ENCODE peak calls at places on chromosomes 1 and 21, in ten cellular contexts. One of them, this sample, is unnamed.

GRCh38 chr1:183374825-183375224 is 43.4 kb downstream of the NMNAT2 start:
- DNase-seq in breast epithelium: no peak
- DNase-seq in thoracic aorta: no peak
- DNase-seq in BJ: no peak
- DNase-seq in tibial nerve: no peak
- DNase-seq in lower leg skin: no peak
- DNase-seq in CD8-positive, alpha-beta T cell: no peak
- DNase-seq in IMR-90: no peak
- DNase-seq in AG04450: no peak
- DNase-seq in heart left ventricle: no peak
- DNase-seq in this sample: no peak

GRCh38 chr1:202154766-202155477 is 5.5 kb downstream of the PTPN7 start:
- DNase-seq in breast epithelium: no peak
- DNase-seq in thoracic aorta: no peak
- DNase-seq in BJ: no peak
- DNase-seq in tibial nerve: no peak
- DNase-seq in lower leg skin: no peak
- DNase-seq in CD8-positive, alpha-beta T cell: no peak
- DNase-seq in IMR-90: peak
- DNase-seq in AG04450: peak
- DNase-seq in heart left ventricle: no peak
- DNase-seq in this sample: peak

GRCh38 chr1:248807067-248807737 is 18.5 kb downstream of the SH3BP5L start:
- DNase-seq in breast epithelium: no peak
- DNase-seq in thoracic aorta: no peak
- DNase-seq in BJ: no peak
- DNase-seq in tibial nerve: no peak
- DNase-seq in lower leg skin: peak
- DNase-seq in CD8-positive, alpha-beta T cell: peak
- DNase-seq in IMR-90: peak
- DNase-seq in AG04450: no peak
- DNase-seq in heart left ventricle: peak
- DNase-seq in this sample: no peak

GRCh38 chr1:153546371-153546770 is 765 bp upstream of the S100A4 start:
- DNase-seq in breast epithelium: no peak
- DNase-seq in thoracic aorta: no peak
- DNase-seq in BJ: no peak
- DNase-seq in tibial nerve: no peak
- DNase-seq in lower leg skin: peak
- DNase-seq in CD8-positive, alpha-beta T cell: no peak
- DNase-seq in IMR-90: no peak
- DNase-seq in AG04450: no peak
- DNase-seq in heart left ventricle: no peak
- DNase-seq in this sample: no peak

GRCh38 chr1:197696372-197696771 is 78.9 kb downstream of the DENND1B start:
- DNase-seq in breast epithelium: no peak
- DNase-seq in thoracic aorta: no peak
- DNase-seq in BJ: no peak
- DNase-seq in tibial nerve: no peak
- DNase-seq in lower leg skin: no peak
- DNase-seq in CD8-positive, alpha-beta T cell: no peak
- DNase-seq in IMR-90: peak
- DNase-seq in AG04450: no peak
- DNase-seq in heart left ventricle: no peak
- DNase-seq in this sample: no peak

GRCh38 chr1:85628791-85629531 is 48.4 kb downstream of the CCN1 start:
- DNase-seq in breast epithelium: peak
- DNase-seq in thoracic aorta: no peak
- DNase-seq in BJ: no peak
- DNase-seq in tibial nerve: no peak
- DNase-seq in lower leg skin: no peak
- DNase-seq in CD8-positive, alpha-beta T cell: no peak
- DNase-seq in IMR-90: peak
- DNase-seq in AG04450: peak
- DNase-seq in heart left ventricle: peak
- DNase-seq in this sample: peak

GRCh38 chr21:45358261-45358670 is 46.7 kb upstream of the COL18A1 start:
- DNase-seq in breast epithelium: no peak
- DNase-seq in thoracic aorta: no peak
- DNase-seq in BJ: no peak
- DNase-seq in tibial nerve: no peak
- DNase-seq in lower leg skin: no peak
- DNase-seq in CD8-positive, alpha-beta T cell: no peak
- DNase-seq in IMR-90: no peak
- DNase-seq in AG04450: no peak
- DNase-seq in heart left ventricle: no peak
- DNase-seq in this sample: no peak

GRCh38 chr1:161073474-161074121 is 3.9 kb upstream of the ARHGAP30 start:
- DNase-seq in breast epithelium: peak
- DNase-seq in thoracic aorta: no peak
- DNase-seq in BJ: no peak
- DNase-seq in tibial nerve: no peak
- DNase-seq in lower leg skin: peak
- DNase-seq in CD8-positive, alpha-beta T cell: no peak
- DNase-seq in IMR-90: no peak
- DNase-seq in AG04450: no peak
- DNase-seq in heart left ventricle: no peak
- DNase-seq in this sample: no peak

GRCh38 chr21:37208056-37208705 is 59.0 kb downstream of the VPS26C start:
- DNase-seq in breast epithelium: peak
- DNase-seq in thoracic aorta: peak
- DNase-seq in BJ: no peak
- DNase-seq in tibial nerve: peak
- DNase-seq in lower leg skin: peak
- DNase-seq in CD8-positive, alpha-beta T cell: no peak
- DNase-seq in IMR-90: no peak
- DNase-seq in AG04450: no peak
- DNase-seq in heart left ventricle: peak
- DNase-seq in this sample: no peak

GRCh38 chr1:161733526-161733925 is 12.2 kb downstream of the FCRLB start:
- DNase-seq in breast epithelium: no peak
- DNase-seq in thoracic aorta: no peak
- DNase-seq in BJ: peak
- DNase-seq in tibial nerve: no peak
- DNase-seq in lower leg skin: no peak
- DNase-seq in CD8-positive, alpha-beta T cell: no peak
- DNase-seq in IMR-90: peak
- DNase-seq in AG04450: peak
- DNase-seq in heart left ventricle: no peak
- DNase-seq in this sample: no peak

GRCh38 chr1:150160964-150161626 is 11.4 kb downstream of the PLEKHO1 start:
- DNase-seq in breast epithelium: no peak
- DNase-seq in thoracic aorta: no peak
- DNase-seq in BJ: no peak
- DNase-seq in tibial nerve: no peak
- DNase-seq in lower leg skin: no peak
- DNase-seq in CD8-positive, alpha-beta T cell: no peak
- DNase-seq in IMR-90: peak
- DNase-seq in AG04450: no peak
- DNase-seq in heart left ventricle: no peak
- DNase-seq in this sample: no peak
- H3K4me3 ChIP-seq in breast epithelium: no peak
- H3K4me3 ChIP-seq in thoracic aorta: no peak
- H3K4me3 ChIP-seq in BJ: no peak
- H3K4me3 ChIP-seq in tibial nerve: no peak
- H3K4me3 ChIP-seq in lower leg skin: no peak
- H3K4me3 ChIP-seq in CD8-positive, alpha-beta T cell: no peak
- H3K4me3 ChIP-seq in IMR-90: no peak
- H3K4me3 ChIP-seq in AG04450: no peak
- H3K4me3 ChIP-seq in heart left ventricle: no peak
- H3K4me3 ChIP-seq in this sample: no peak

GRCh38 chr1:23331713-23332112 is 12.4 kb downstream of the HNRNPR start:
- DNase-seq in breast epithelium: no peak
- DNase-seq in thoracic aorta: no peak
- DNase-seq in BJ: no peak
- DNase-seq in tibial nerve: no peak
- DNase-seq in lower leg skin: no peak
- DNase-seq in CD8-positive, alpha-beta T cell: no peak
- DNase-seq in IMR-90: no peak
- DNase-seq in AG04450: no peak
- DNase-seq in heart left ventricle: no peak
- DNase-seq in this sample: no peak

GRCh38 chr1:23325393-23325792 is 18.7 kb downstream of the HNRNPR start:
- DNase-seq in breast epithelium: no peak
- DNase-seq in thoracic aorta: no peak
- DNase-seq in BJ: no peak
- DNase-seq in tibial nerve: no peak
- DNase-seq in lower leg skin: no peak
- DNase-seq in CD8-positive, alpha-beta T cell: no peak
- DNase-seq in IMR-90: no peak
- DNase-seq in AG04450: no peak
- DNase-seq in heart left ventricle: no peak
- DNase-seq in this sample: no peak

GRCh38 chr1:23330846-23331245 is 13.2 kb downstream of the HNRNPR start:
- DNase-seq in breast epithelium: no peak
- DNase-seq in thoracic aorta: no peak
- DNase-seq in BJ: no peak
- DNase-seq in tibial nerve: no peak
- DNase-seq in lower leg skin: no peak
- DNase-seq in CD8-positive, alpha-beta T cell: no peak
- DNase-seq in IMR-90: no peak
- DNase-seq in AG04450: no peak
- DNase-seq in heart left ventricle: no peak
- DNase-seq in this sample: no peak
- TF ChIP-seq CTCF in breast epithelium: no peak
- TF ChIP-seq CTCF in thoracic aorta: no peak
- TF ChIP-seq CTCF in BJ: no peak
- TF ChIP-seq CTCF in tibial nerve: no peak
- TF ChIP-seq CTCF in lower leg skin: no peak
- TF ChIP-seq CTCF in CD8-positive, alpha-beta T cell: no peak
- TF ChIP-seq CTCF in IMR-90: no peak
- TF ChIP-seq CTCF in AG04450: no peak
- TF ChIP-seq CTCF in heart left ventricle: no peak
- TF ChIP-seq CTCF in this sample: no peak

GRCh38 chr1:221779771-221780170 is 37.9 kb upstream of the DUSP10 start:
- DNase-seq in breast epithelium: no peak
- DNase-seq in thoracic aorta: no peak
- DNase-seq in BJ: no peak
- DNase-seq in tibial nerve: no peak
- DNase-seq in lower leg skin: no peak
- DNase-seq in CD8-positive, alpha-beta T cell: no peak
- DNase-seq in IMR-90: no peak
- DNase-seq in AG04450: no peak
- DNase-seq in heart left ventricle: no peak
- DNase-seq in this sample: no peak

GRCh38 chr1:221777434-221778072 is 35.7 kb upstream of the DUSP10 start:
- DNase-seq in breast epithelium: no peak
- DNase-seq in thoracic aorta: no peak
- DNase-seq in BJ: no peak
- DNase-seq in tibial nerve: no peak
- DNase-seq in lower leg skin: no peak
- DNase-seq in CD8-positive, alpha-beta T cell: no peak
- DNase-seq in IMR-90: no peak
- DNase-seq in AG04450: no peak
- DNase-seq in heart left ventricle: no peak
- DNase-seq in this sample: no peak

GRCh38 chr1:221778535-221779142 is 36.8 kb upstream of the DUSP10 start:
- DNase-seq in breast epithelium: no peak
- DNase-seq in thoracic aorta: no peak
- DNase-seq in BJ: no peak
- DNase-seq in tibial nerve: no peak
- DNase-seq in lower leg skin: no peak
- DNase-seq in CD8-positive, alpha-beta T cell: peak
- DNase-seq in IMR-90: no peak
- DNase-seq in AG04450: no peak
- DNase-seq in heart left ventricle: no peak
- DNase-seq in this sample: no peak

GRCh38 chr1:221776495-221777413 is 34.9 kb upstream of the DUSP10 start:
- DNase-seq in breast epithelium: no peak
- DNase-seq in thoracic aorta: no peak
- DNase-seq in BJ: no peak
- DNase-seq in tibial nerve: no peak
- DNase-seq in lower leg skin: no peak
- DNase-seq in CD8-positive, alpha-beta T cell: no peak
- DNase-seq in IMR-90: no peak
- DNase-seq in AG04450: no peak
- DNase-seq in heart left ventricle: no peak
- DNase-seq in this sample: no peak

DNA sequence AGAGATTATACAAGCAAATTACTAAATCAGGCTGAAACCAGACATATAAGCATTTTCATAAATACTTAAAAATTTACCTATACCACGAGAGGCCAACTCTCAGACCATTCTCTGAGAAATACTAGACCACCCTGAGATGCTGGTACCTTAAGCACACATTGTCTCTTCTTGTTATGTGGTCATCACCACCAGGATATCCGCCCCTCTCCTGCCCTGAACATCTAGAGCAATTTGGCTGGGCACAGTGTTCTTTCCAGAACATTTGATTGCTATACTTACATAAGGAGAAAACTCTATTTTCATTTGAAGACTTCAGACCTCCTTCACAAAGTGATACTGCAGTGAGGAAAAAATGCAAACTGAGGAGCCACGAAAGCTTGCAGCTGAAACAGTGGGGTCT is 36.2 kb upstream of the DUSP10 start:
- DNase-seq in breast epithelium: no peak
- DNase-seq in thoracic aorta: no peak
- DNase-seq in BJ: no peak
- DNase-seq in tibial nerve: no peak
- DNase-seq in lower leg skin: no peak
- DNase-seq in CD8-positive, alpha-beta T cell: no peak
- DNase-seq in IMR-90: no peak
- DNase-seq in AG04450: no peak
- DNase-seq in heart left ventricle: no peak
- DNase-seq in this sample: no peak
- H3K4me3 ChIP-seq in breast epithelium: no peak
- H3K4me3 ChIP-seq in thoracic aorta: no peak
- H3K4me3 ChIP-seq in BJ: no peak
- H3K4me3 ChIP-seq in tibial nerve: no peak
- H3K4me3 ChIP-seq in lower leg skin: no peak
- H3K4me3 ChIP-seq in CD8-positive, alpha-beta T cell: peak
- H3K4me3 ChIP-seq in IMR-90: no peak
- H3K4me3 ChIP-seq in AG04450: no peak
- H3K4me3 ChIP-seq in heart left ventricle: no peak
- H3K4me3 ChIP-seq in this sample: no peak

DNA sequence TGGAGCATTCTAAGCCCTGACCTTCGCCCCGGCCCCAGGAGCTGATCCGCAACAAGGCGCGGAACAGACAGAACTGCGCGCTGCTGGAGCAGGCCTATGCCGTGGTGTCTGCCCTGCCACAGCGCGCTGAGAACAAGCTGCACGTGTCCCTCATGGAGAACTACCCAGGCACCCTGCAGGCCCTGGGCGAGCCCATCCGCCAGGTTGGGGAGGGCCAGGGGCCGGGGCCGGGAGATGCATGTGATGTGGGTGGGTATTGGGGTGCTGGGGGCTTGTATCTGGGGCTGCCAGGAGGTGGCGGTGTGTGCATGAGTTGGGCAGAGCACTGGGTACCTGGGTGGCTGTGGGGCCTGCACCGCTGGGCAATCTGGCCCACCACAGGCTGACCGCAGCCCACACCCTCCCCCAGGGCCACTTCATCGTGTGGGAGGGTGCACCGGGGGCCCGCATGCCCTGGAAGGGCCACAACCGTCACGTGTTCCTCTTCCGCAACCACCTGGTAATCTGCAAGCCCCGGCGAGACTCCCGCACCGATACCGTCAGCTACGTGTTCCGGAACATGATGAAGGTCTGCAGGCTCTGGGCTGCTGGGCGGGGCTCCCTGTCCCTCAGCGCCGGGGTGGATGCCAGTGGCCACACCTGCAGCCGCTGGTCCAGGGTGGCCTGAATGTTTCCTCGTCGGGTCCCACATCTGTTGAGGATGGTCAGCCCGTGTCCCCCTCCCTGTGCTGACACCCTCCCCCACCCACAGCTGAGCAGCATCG is 65.8 kb downstream of the TRIM11 start:
- DNase-seq in breast epithelium: peak
- DNase-seq in thoracic aorta: no peak
- DNase-seq in BJ: no peak
- DNase-seq in tibial nerve: no peak
- DNase-seq in lower leg skin: peak
- DNase-seq in CD8-positive, alpha-beta T cell: no peak
- DNase-seq in IMR-90: no peak
- DNase-seq in AG04450: no peak
- DNase-seq in heart left ventricle: peak
- DNase-seq in this sample: no peak
- TF ChIP-seq CTCF in breast epithelium: no peak
- TF ChIP-seq CTCF in thoracic aorta: no peak
- TF ChIP-seq CTCF in BJ: peak
- TF ChIP-seq CTCF in tibial nerve: no peak
- TF ChIP-seq CTCF in lower leg skin: no peak
- TF ChIP-seq CTCF in CD8-positive, alpha-beta T cell: no peak
- TF ChIP-seq CTCF in IMR-90: peak
- TF ChIP-seq CTCF in AG04450: peak
- TF ChIP-seq CTCF in heart left ventricle: no peak
- TF ChIP-seq CTCF in this sample: no peak

This sample was measured in HFF-Myc.